ENCODE peak calls at places on chromosomes 4 and X, in four cellular contexts. One of them, this sample, is unnamed.
A peak's percentile ranks its signal among the peaks of the same experiment; 100 is the strongest.

GRCh38 chrX:40262641-40263560 is 165.1 kb upstream of the BCOR start:
- DNase-seq in spleen: peak; percentile 64
- DNase-seq in prostate gland: no peak
- DNase-seq in foreskin keratinocyte: peak; percentile 65
- DNase-seq in this sample: peak; percentile 43

GRCh38 chr4:89755210-89755609 is 81.8 kb downstream of the SNCA start:
- DNase-seq in spleen: no peak
- DNase-seq in prostate gland: no peak
- DNase-seq in foreskin keratinocyte: no peak
- DNase-seq in this sample: no peak

GRCh38 chrX:117768861-117769604 is 347.6 kb downstream of the KLHL13 start:
- DNase-seq in spleen: peak; percentile 63
- DNase-seq in prostate gland: no peak
- DNase-seq in foreskin keratinocyte: no peak
- DNase-seq in this sample: no peak

GRCh38 chrX:40132751-40133150 is 35.0 kb upstream of the BCOR start:
- DNase-seq in spleen: no peak
- DNase-seq in prostate gland: no peak
- DNase-seq in foreskin keratinocyte: peak; percentile 65
- DNase-seq in this sample: no peak

GRCh38 chr4:133148690-133149363 is at the start of gene PCDH10:
- DNase-seq in spleen: peak; percentile 80
- DNase-seq in prostate gland: peak; percentile 86
- DNase-seq in foreskin keratinocyte: peak; percentile 85
- DNase-seq in this sample: peak; percentile 54

GRCh38 chr4:139887378-139887801 is 221.8 kb downstream of the MGST2 start:
- DNase-seq in spleen: no peak
- DNase-seq in prostate gland: no peak
- DNase-seq in foreskin keratinocyte: peak; percentile 63
- DNase-seq in this sample: no peak

GRCh38 chr4:172042714-172043114 is 229.5 kb downstream of the GALNTL6 start:
- DNase-seq in spleen: no peak
- DNase-seq in prostate gland: no peak
- DNase-seq in foreskin keratinocyte: peak; percentile 44
- DNase-seq in this sample: peak; percentile 21

GRCh38 chr4:144699565-144699964 is 53.6 kb downstream of the HHIP start:
- DNase-seq in spleen: no peak
- DNase-seq in prostate gland: no peak
- DNase-seq in foreskin keratinocyte: peak; percentile 36
- DNase-seq in this sample: no peak

GRCh38 chr4:14225683-14226207 is 598.2 kb upstream of the BOD1L1 start:
- DNase-seq in spleen: no peak
- DNase-seq in prostate gland: no peak
- DNase-seq in foreskin keratinocyte: no peak
- DNase-seq in this sample: no peak

GRCh38 chr4:8383451-8384160 is 56.9 kb downstream of the ACOX3 start:
- DNase-seq in spleen: peak; percentile 59
- DNase-seq in prostate gland: no peak
- DNase-seq in foreskin keratinocyte: no peak
- DNase-seq in this sample: no peak

GRCh38 chr4:70703695-70704332 is 15.5 kb downstream of the UTP3 start:
- DNase-seq in spleen: no peak
- DNase-seq in prostate gland: peak; percentile 12
- DNase-seq in foreskin keratinocyte: peak; percentile 68
- DNase-seq in this sample: no peak

GRCh38 chrX:21612154-21612553 is 46.0 kb downstream of the KLHL34 start:
- DNase-seq in spleen: no peak
- DNase-seq in prostate gland: no peak
- DNase-seq in foreskin keratinocyte: no peak
- DNase-seq in this sample: no peak

GRCh38 chr4:189021831-189022230 is 882.6 kb downstream of the TRIML1 start:
- DNase-seq in spleen: no peak
- DNase-seq in prostate gland: no peak
- DNase-seq in foreskin keratinocyte: peak; percentile 9
- DNase-seq in this sample: no peak

GRCh38 chr4:189940178-189941004 is at the start of gene FRG1:
- DNase-seq in spleen: peak; percentile 99
- DNase-seq in prostate gland: peak; percentile 91
- DNase-seq in foreskin keratinocyte: peak; percentile 90
- DNase-seq in this sample: peak; percentile 75

GRCh38 chrX:115562492-115562872 is 1.5 kb downstream of the PLS3 start:
- DNase-seq in spleen: no peak
- DNase-seq in prostate gland: no peak
- DNase-seq in foreskin keratinocyte: peak; percentile 40
- DNase-seq in this sample: peak; percentile 66

GRCh38 chrX:115553171-115553570 is 7.8 kb upstream of the PLS3 start:
- DNase-seq in spleen: no peak
- DNase-seq in prostate gland: no peak
- DNase-seq in foreskin keratinocyte: no peak
- DNase-seq in this sample: no peak

GRCh38 chr4:56909083-56909981 is 1.6 kb downstream of the REST start:
- DNase-seq in spleen: no peak
- DNase-seq in prostate gland: peak; percentile 38
- DNase-seq in foreskin keratinocyte: peak; percentile 59
- DNase-seq in this sample: peak; percentile 21

GRCh38 chr4:57154926-57155325 is 44.7 kb upstream of the IGFBP7 start:
- DNase-seq in spleen: no peak
- DNase-seq in prostate gland: no peak
- DNase-seq in foreskin keratinocyte: no peak
- DNase-seq in this sample: no peak

GRCh38 chrX:50157545-50158125 is 43.2 kb downstream of the AKAP4 start:
- DNase-seq in spleen: no peak
- DNase-seq in prostate gland: no peak
- DNase-seq in foreskin keratinocyte: no peak
- DNase-seq in this sample: no peak

GRCh38 chrX:19137064-19137463 is 14.8 kb upstream of the ADGRG2 start:
- DNase-seq in spleen: no peak
- DNase-seq in prostate gland: no peak
- DNase-seq in foreskin keratinocyte: no peak
- DNase-seq in this sample: no peak

GRCh38 chrX:94834226-94834625 is 1160.2 kb downstream of the FAM133A start:
- DNase-seq in spleen: no peak
- DNase-seq in prostate gland: no peak
- DNase-seq in foreskin keratinocyte: no peak
- DNase-seq in this sample: no peak

GRCh38 chr4:184284336-184284690 is 66.6 kb upstream of the ENPP6 start:
- DNase-seq in spleen: no peak
- DNase-seq in prostate gland: no peak
- DNase-seq in foreskin keratinocyte: no peak
- DNase-seq in this sample: no peak
- H3K4me1 ChIP-seq in spleen: peaks cover 67% of the 10 kb centered on the region
- H3K4me1 ChIP-seq in prostate gland: peaks cover 3% of the 10 kb centered on the region
- H3K4me1 ChIP-seq in foreskin keratinocyte: peaks cover 16% of the 10 kb centered on the region
- H3K4me1 ChIP-seq in this sample: peaks cover 25% of the 10 kb centered on the region

DNA sequence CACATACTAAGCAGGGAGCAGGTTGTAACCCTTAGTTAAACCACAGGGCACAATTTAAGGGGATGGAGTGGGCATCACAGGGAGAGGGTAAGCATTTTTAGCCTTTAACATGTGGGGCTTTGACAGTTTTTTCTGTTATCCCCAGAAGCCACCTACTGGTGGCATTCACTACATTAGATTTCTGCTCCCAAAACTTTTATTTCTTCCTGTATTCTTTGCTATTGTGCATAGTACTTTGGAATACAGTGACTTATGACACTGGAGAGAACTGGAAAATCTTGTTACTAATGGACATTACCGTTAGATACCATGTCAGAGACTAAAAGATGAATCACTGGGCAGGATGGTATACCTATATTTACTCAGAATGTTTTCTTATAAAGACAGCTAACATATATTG is 7.3 kb downstream of the TRIM75 start:
- DNase-seq in spleen: no peak
- DNase-seq in prostate gland: no peak
- DNase-seq in foreskin keratinocyte: peak; percentile 17
- DNase-seq in this sample: no peak
- TF ChIP-seq CTCF in spleen: no peak
- TF ChIP-seq CTCF in prostate gland: no peak
- TF ChIP-seq CTCF in foreskin keratinocyte: peak; percentile 44
- TF ChIP-seq CTCF in this sample: peak; percentile 42

DNA sequence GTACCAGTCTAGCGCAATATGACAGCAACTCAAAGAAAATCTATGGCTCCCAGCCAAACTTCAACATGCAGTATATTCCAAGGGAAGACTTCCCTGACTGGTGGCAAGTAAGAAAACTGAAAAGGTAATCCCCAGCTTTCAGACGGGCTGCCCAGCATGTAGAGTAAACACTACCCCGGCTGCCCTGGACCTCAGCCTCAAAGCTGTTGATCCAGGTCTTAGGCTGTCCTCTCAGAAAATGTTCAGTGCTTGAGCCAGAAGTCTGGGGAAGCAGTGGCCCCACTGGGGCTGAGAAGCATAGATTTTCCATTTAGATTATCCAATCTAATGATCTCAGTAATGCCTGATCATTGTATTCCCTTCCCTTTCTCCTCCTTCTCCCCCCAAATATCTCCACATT is 21.9 kb downstream of the BMX start:
- DNase-seq in spleen: no peak
- DNase-seq in prostate gland: no peak
- DNase-seq in foreskin keratinocyte: no peak
- DNase-seq in this sample: no peak
- H3K4me1 ChIP-seq in spleen: no peaks in the 10 kb centered on the region
- H3K4me1 ChIP-seq in prostate gland: no peaks in the 10 kb centered on the region
- H3K4me1 ChIP-seq in foreskin keratinocyte: peaks cover 8% of the 10 kb centered on the region
- H3K4me1 ChIP-seq in this sample: no peaks in the 10 kb centered on the region

GRCh38 chr4:145709843-145710242 is 29.9 kb downstream of the C4orf51 start:
- DNase-seq in spleen: no peak
- DNase-seq in prostate gland: no peak
- DNase-seq in foreskin keratinocyte: peak; percentile 95
- DNase-seq in this sample: no peak
- TF ChIP-seq CTCF in spleen: no peak
- TF ChIP-seq CTCF in prostate gland: no peak
- TF ChIP-seq CTCF in foreskin keratinocyte: peak; percentile 40
- TF ChIP-seq CTCF in this sample: no peak

DNA sequence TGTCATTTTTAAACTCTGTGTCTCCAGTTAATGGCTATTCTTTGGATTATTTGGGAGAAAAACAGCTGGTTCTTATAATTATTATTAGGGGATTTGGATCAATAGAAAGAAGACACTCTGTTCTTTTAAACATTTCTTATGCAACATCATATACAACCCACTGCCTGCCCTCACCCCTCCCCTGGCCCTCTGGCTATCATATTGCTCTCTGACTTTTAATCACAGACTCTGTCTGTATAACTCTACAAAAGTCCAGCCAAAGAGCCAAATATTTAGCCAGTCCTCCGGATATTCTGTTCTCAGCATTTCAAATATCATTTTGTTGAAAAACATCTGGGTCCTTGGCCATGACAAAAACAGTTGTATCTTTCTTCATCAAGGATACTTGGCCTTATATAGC is 19.0 kb upstream of the PACRGL start:
- DNase-seq in spleen: no peak
- DNase-seq in prostate gland: no peak
- DNase-seq in foreskin keratinocyte: no peak
- DNase-seq in this sample: no peak
- H3K4me1 ChIP-seq in spleen: no peaks in the 10 kb centered on the region
- H3K4me1 ChIP-seq in prostate gland: no peaks in the 10 kb centered on the region
- H3K4me1 ChIP-seq in foreskin keratinocyte: no peaks in the 10 kb centered on the region
- H3K4me1 ChIP-seq in this sample: no peaks in the 10 kb centered on the region

GRCh38 chr4:10011885-10012284 is 9.4 kb downstream of the SLC2A9 start:
- DNase-seq in spleen: no peak
- DNase-seq in prostate gland: no peak
- DNase-seq in foreskin keratinocyte: no peak
- DNase-seq in this sample: no peak

GRCh38 chr4:10017037-10017893 is 4.0 kb downstream of the SLC2A9 start:
- DNase-seq in spleen: no peak
- DNase-seq in prostate gland: no peak
- DNase-seq in foreskin keratinocyte: no peak
- DNase-seq in this sample: no peak

GRCh38 chr4:10016169-10016568 is 5.1 kb downstream of the SLC2A9 start:
- DNase-seq in spleen: no peak
- DNase-seq in prostate gland: no peak
- DNase-seq in foreskin keratinocyte: no peak
- DNase-seq in this sample: no peak

GRCh38 chr4:10013722-10014121 is 7.6 kb downstream of the SLC2A9 start:
- DNase-seq in spleen: no peak
- DNase-seq in prostate gland: peak; percentile 56
- DNase-seq in foreskin keratinocyte: peak; percentile 33
- DNase-seq in this sample: peak; percentile 41

GRCh38 chr4:10015140-10015753 is 6.0 kb downstream of the SLC2A9 start:
- DNase-seq in spleen: no peak
- DNase-seq in prostate gland: peak; percentile 44
- DNase-seq in foreskin keratinocyte: peak; percentile 23
- DNase-seq in this sample: peak; percentile 42
- TF ChIP-seq CTCF in spleen: peak; percentile 32
- TF ChIP-seq CTCF in prostate gland: peak; percentile 66
- TF ChIP-seq CTCF in foreskin keratinocyte: peak; percentile 79
- TF ChIP-seq CTCF in this sample: peak; percentile 75

GRCh38 chr4:105921301-105921700 is 26.0 kb downstream of the NPNT start:
- DNase-seq in spleen: no peak
- DNase-seq in prostate gland: no peak
- DNase-seq in foreskin keratinocyte: no peak
- DNase-seq in this sample: no peak
- H3K4me1 ChIP-seq in spleen: no peaks in the 10 kb centered on the region
- H3K4me1 ChIP-seq in prostate gland: no peaks in the 10 kb centered on the region
- H3K4me1 ChIP-seq in foreskin keratinocyte: peaks cover 15% of the 10 kb centered on the region
- H3K4me1 ChIP-seq in this sample: no peaks in the 10 kb centered on the region

GRCh38 chr4:28073860-28074555 is 1213.4 kb downstream of the STIM2 start:
- DNase-seq in spleen: no peak
- DNase-seq in prostate gland: no peak
- DNase-seq in foreskin keratinocyte: no peak
- DNase-seq in this sample: no peak
- TF ChIP-seq CTCF in spleen: no peak
- TF ChIP-seq CTCF in prostate gland: no peak
- TF ChIP-seq CTCF in foreskin keratinocyte: peak; percentile 19
- TF ChIP-seq CTCF in this sample: peak; percentile 33

GRCh38 chrX:54181196-54181953 is 1.7 kb downstream of the FAM120C start:
- DNase-seq in spleen: no peak
- DNase-seq in prostate gland: no peak
- DNase-seq in foreskin keratinocyte: peak; percentile 66
- DNase-seq in this sample: peak; percentile 5
- H3K4me1 ChIP-seq in spleen: peaks cover 41% of the 10 kb centered on the region
- H3K4me1 ChIP-seq in prostate gland: no peaks in the 10 kb centered on the region
- H3K4me1 ChIP-seq in foreskin keratinocyte: peaks cover 24% of the 10 kb centered on the region
- H3K4me1 ChIP-seq in this sample: peaks cover 49% of the 10 kb centered on the region